ENCODE peak calls at places on chromosomes 12 and 14, in seven cellular contexts. R, U, E, V, P, H and X are unnamed samples.

GRCh38 chr12:108371801-108372344 is 32.8 kb upstream of the CMKLR1 start:
- DNase-seq in R (no peak), U (peak; percentile 32), E (peak; percentile 36), V (no peak), P (no peak), H (no peak), X (peak; percentile 92)

GRCh38 chr14:103628684-103629502 is at the start of gene KLC1:
- DNase-seq in R (peak; percentile 84), U (peak; percentile 46), E (peak; percentile 88), V (peak; percentile 70), P (peak; percentile 87), H (peak; percentile 23), X (peak; percentile 86)

GRCh38 chr12:125225641-125226040 is 160.4 kb downstream of the AACS start:
- DNase-seq in R (no peak), U (no peak), E (no peak), V (no peak), P (no peak), H (no peak), X (no peak)

GRCh38 chr12:57897296-57897974 is 43.9 kb upstream of the ATP23 start:
- DNase-seq in R (no peak), U (no peak), E (no peak), V (no peak), P (no peak), H (no peak), X (no peak)

GRCh38 chr12:79782197-79782890 is 91.6 kb upstream of the PAWR start:
- DNase-seq in R (no peak), U (no peak), E (no peak), V (no peak), P (no peak), H (no peak), X (no peak)

GRCh38 chr14:103057028-103057371 is 349 bp downstream of the CDC42BPB start:
- DNase-seq in R (no peak), U (no peak), E (peak; percentile 44), V (no peak), P (no peak), H (no peak), X (peak; percentile 45)

GRCh38 chr12:113246478-113247122 is 25.3 kb downstream of the TPCN1 start:
- DNase-seq in R (peak; percentile 56), U (no peak), E (no peak), V (no peak), P (no peak), H (no peak), X (peak; percentile 51)

GRCh38 chr14:103552011-103552797 is 10.3 kb downstream of the BAG5 start:
- DNase-seq in R (peak; percentile 74), U (no peak), E (peak; percentile 69), V (no peak), P (no peak), H (no peak), X (peak; percentile 36)